ENCODE peak calls at places on chromosomes 11 and 22, in seven cellular contexts. J is psoas muscle, C is NB4, N is astrocyte of the spinal cord, P is endodermal cell, S is lower leg skin, A is right atrium auricular region. Q is an unnamed sample.

GRCh38 chr22:26642465-26643367 is 14.7 kb upstream of the MIAT start:
- DNase-seq in J (no peak), N (peak; percentile 41), S (no peak), C (peak; percentile 84), A (no peak), P (peak; percentile 87), Q (no peak)

GRCh38 chr22:27476729-27477128 is 324.8 kb downstream of the MN1 start:
- DNase-seq in N (peak; percentile 76), C (no peak), P (no peak), S (no peak), J (no peak), A (no peak), Q (no peak)

GRCh38 chr22:46798366-46799057 is 36.1 kb downstream of the TBC1D22A start:
- DNase-seq in P (peak; percentile 95), C (peak; percentile 83), A (peak; percentile 78), N (peak; percentile 70), J (peak; percentile 84), S (peak; percentile 92), Q (no peak)

GRCh38 chr11:102760355-102761035 is 19.9 kb downstream of the MMP10 start:
- DNase-seq in A (no peak), P (no peak), N (peak; percentile 94), J (no peak), C (peak; percentile 60), S (no peak), Q (no peak)

GRCh38 chr22:49255154-49255553 is 572.5 kb downstream of the BRD1 start:
- DNase-seq in C (no peak), J (no peak), P (peak; percentile 4), S (peak; percentile 72), A (no peak), N (no peak), Q (peak; percentile 69)

GRCh38 chr11:123690490-123690889 is 36.1 kb upstream of the SCN3B start:
- DNase-seq in N (peak; percentile 22), A (no peak), J (no peak), P (no peak), C (no peak), S (no peak), Q (no peak)

GRCh38 chr11:123473941-123474668 is 44.0 kb downstream of the GRAMD1B start:
- DNase-seq in N (peak; percentile 93), C (peak; percentile 70), J (no peak), S (peak; percentile 5), A (no peak), P (no peak), Q (no peak)

GRCh38 chr11:113773092-113773415 is 438 bp downstream of the ZW10 start:
- DNase-seq in N (no peak), P (no peak), A (no peak), J (no peak), C (peak; percentile 39), S (peak; percentile 87), Q (no peak)

GRCh38 chr11:105852427-105852826 is 169.6 kb downstream of the MSANTD4 start:
- DNase-seq in N (no peak), C (no peak), J (no peak), P (no peak), S (no peak), A (no peak), Q (no peak)

GRCh38 chr11:120019191-120019590 is 118.7 kb downstream of the TRIM29 start:
- DNase-seq in J (no peak), N (no peak), P (no peak), A (no peak), C (no peak), S (no peak), Q (no peak)

DNA sequence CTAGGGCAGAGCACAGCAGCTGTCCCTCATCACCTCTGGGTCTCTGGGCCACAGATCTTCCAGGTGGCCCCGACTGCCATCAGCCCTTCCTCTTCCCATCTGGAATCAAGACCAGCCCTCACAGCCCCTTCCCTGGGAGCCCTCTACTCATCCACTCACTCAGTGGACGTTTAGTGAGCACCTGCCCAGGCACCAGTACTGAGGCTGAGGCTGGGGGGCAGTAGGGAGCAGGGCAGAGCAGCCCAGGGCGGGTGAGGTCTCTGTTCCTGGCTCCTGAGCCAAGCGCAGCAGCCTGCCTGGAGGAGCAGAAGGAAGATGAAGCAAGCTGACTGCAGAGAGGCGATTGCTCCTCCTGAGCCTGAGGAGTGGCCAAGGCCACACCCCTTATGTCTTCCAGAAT is 5.5 kb downstream of the MAPK8IP2 start:
- DNase-seq in J (no peak), P (peak; percentile 70), S (no peak), C (peak; percentile 33), N (no peak), A (no peak), Q (peak; percentile 48)
- TF ChIP-seq CTCF in J (no peak), P (peak; percentile 53), S (no peak), C (no peak), N (no peak), A (no peak), Q (peak; percentile 25)

DNA sequence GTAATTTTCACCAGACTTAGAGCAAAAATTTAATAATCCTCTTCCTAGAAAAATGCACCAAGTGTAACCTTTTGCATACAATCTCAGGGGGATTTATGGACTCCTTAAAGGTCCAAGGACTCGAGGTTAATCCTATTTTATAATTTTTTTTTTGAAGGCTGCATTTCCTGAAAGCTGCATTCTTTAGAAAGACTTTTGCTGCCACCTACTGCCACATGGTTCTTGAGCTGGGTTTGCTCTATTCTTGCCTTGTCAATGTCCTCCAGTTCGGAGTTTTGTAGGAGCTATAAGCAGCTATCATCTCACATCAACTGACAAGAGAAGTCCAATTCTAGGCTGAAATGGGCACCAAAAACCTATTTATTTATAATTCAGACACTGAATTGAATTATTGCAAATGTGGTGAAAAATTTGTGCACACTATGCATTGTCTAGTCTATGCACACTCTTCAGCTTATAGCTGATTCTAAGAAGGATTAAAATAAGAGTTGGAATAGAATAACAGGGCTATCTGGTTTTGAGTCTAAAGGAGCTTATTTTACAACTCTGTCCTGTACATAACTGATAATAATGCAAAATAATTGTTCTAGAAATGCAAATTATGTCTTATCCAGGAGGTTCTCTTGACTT is 31.3 kb downstream of the TRAF6 start:
- DNase-seq in N (peak; percentile 72), S (no peak), A (no peak), J (no peak), P (peak; percentile 71), C (peak; percentile 59), Q (no peak)
- TF ChIP-seq CTCF in N (peak; percentile 73), S (no peak), A (peak; percentile 18), J (peak; percentile 53), P (peak; percentile 85), C (peak; percentile 54), Q (peak; percentile 88)

GRCh38 chr11:108826136-108826535 is 161.3 kb downstream of the DDX10 start:
- DNase-seq in J (no peak), A (no peak), N (no peak), P (no peak), C (no peak), S (no peak), Q (no peak)

GRCh38 chr11:108818971-108819370 is 154.1 kb downstream of the DDX10 start:
- DNase-seq in N (no peak), S (no peak), C (peak; percentile 39), A (no peak), J (no peak), P (no peak), Q (no peak)

GRCh38 chr11:108819957-108820356 is 155.1 kb downstream of the DDX10 start:
- DNase-seq in C (peak; percentile 23), J (no peak), P (no peak), A (no peak), N (no peak), S (no peak), Q (no peak)

GRCh38 chr11:108825381-108825780 is 160.5 kb downstream of the DDX10 start:
- DNase-seq in J (no peak), S (no peak), P (no peak), A (no peak), N (no peak), C (no peak), Q (no peak)

GRCh38 chr11:108824601-108825000 is 159.7 kb downstream of the DDX10 start:
- DNase-seq in C (no peak), S (no peak), P (no peak), N (no peak), J (no peak), A (no peak), Q (no peak)
- TF ChIP-seq CTCF in C (no peak), S (no peak), P (no peak), N (no peak), J (no peak), A (no peak), Q (no peak)

GRCh38 chr11:45213316-45213665 is 66.9 kb downstream of the PRDM11 start:
- DNase-seq in N (no peak), S (no peak), A (no peak), J (no peak), P (no peak), C (no peak), Q (no peak)

GRCh38 chr11:45213717-45214116 is 67.3 kb downstream of the PRDM11 start:
- DNase-seq in J (peak; percentile 59), N (no peak), S (no peak), A (no peak), C (no peak), P (no peak), Q (no peak)

GRCh38 chr11:45211732-45212131 is 65.3 kb downstream of the PRDM11 start:
- DNase-seq in C (no peak), P (no peak), N (no peak), S (no peak), J (no peak), A (no peak), Q (no peak)

GRCh38 chr11:45210846-45211245 is 64.4 kb downstream of the PRDM11 start:
- DNase-seq in P (no peak), N (no peak), C (no peak), A (no peak), J (peak; percentile 61), S (no peak), Q (no peak)

DNA sequence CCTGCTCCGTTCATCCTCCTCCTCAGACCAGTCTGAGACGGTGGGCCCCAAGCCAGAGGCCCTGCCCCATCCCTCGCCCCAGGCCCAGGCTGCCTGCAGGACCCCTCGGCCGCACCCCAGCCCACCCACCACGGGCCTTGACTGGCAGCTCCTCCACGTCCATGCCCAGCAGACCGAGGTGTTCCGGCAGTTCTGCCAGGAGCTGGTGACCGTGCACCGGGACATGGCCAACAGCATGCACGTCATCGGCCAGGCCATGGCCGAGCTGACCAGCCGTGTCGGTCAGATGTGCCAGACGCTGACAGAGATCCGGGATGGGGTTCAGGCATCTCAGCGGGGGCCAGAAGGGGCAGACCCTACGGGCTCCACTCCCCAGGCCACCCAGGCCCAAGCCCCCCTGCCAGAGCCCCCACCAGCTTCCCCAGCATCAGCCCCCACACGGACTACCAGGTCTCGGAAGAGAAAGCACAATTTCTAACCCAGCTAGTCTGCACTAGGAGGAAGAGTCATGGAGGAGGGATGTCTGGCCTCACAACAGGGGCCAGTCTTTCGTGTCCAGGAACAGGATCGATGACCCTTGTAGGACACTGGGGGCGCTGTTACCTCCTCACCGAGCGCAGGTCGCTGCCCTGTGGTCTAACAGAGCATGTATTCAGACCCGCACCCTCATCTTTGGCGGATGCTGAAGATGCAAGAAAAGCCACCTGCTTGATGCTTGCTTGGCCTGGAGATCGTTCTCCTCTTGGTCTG is 66.3 kb downstream of the PRDM11 start:
- DNase-seq in C (peak; percentile 15), A (no peak), S (no peak), N (no peak), P (peak; percentile 85), J (peak; percentile 61), Q (no peak)
- TF ChIP-seq CTCF in C (peak; percentile 11), A (no peak), S (no peak), N (no peak), P (peak; percentile 81), J (no peak), Q (peak; percentile 41)

Q was measured in chondrocyte.